ENCODE peak calls at places on chromosomes 2 and 18, in four cellular contexts. G is GM04504, T is GM13976, F is Right ventricle myocardium inferior. I is an unnamed sample.

GRCh38 chr2:201448701-201449100 is 2.6 kb downstream of the TRAK2 start:
- DNase-seq in G (no peak), T (no peak), F (no peak), I (no peak)

GRCh38 chr18:44859263-44859662 is 178.6 kb downstream of the SETBP1 start:
- DNase-seq in G (no peak), T (no peak), F (no peak), I (no peak)

GRCh38 chr2:105926960-105927678 is 182.4 kb downstream of the NCK2 start:
- DNase-seq in G (no peak), T (no peak), F (no peak), I (no peak)

GRCh38 chr2:240387325-240387668 is 48.2 kb upstream of the GPC1 start:
- DNase-seq in G (no peak), T (no peak), F (no peak), I (no peak)

GRCh38 chr2:63013448-63013847 is 37.2 kb upstream of the OTX1 start:
- DNase-seq in G (no peak), T (no peak), F (no peak), I (no peak)

GRCh38 chr18:55266981-55267380 is 307.7 kb upstream of the CCDC68 start:
- DNase-seq in G (no peak), T (no peak), F (no peak), I (no peak)

GRCh38 chr2:169824373-169825333 is at the start of gene METTL5:
- DNase-seq in G (peak; percentile 44), T (peak; percentile 90), F (peak; percentile 93), I (peak; percentile 88)

GRCh38 chr2:219207884-219208740 is 1.5 kb downstream of the ZFAND2B start:
- DNase-seq in G (no peak), T (no peak), F (no peak), I (no peak)

GRCh38 chr18:26771524-26771923 is 94.0 kb downstream of the AQP4 start:
- DNase-seq in G (no peak), T (no peak), F (no peak), I (no peak)

GRCh38 chr2:233556756-233557736 is 9.5 kb downstream of the USP40 start:
- DNase-seq in G (no peak), T (no peak), F (no peak), I (no peak)

GRCh38 chr2:38215993-38216392 is 140.0 kb upstream of the CYP1B1 start:
- DNase-seq in G (no peak), T (no peak), F (no peak), I (no peak)

GRCh38 chr2:238064376-238064775 is 3.6 kb downstream of the SCLY start:
- DNase-seq in G (no peak), T (no peak), F (no peak), I (no peak)

GRCh38 chr2:179622122-179622521 is 239.3 kb downstream of the ZNF385B start:
- DNase-seq in G (no peak), T (no peak), F (no peak), I (no peak)

GRCh38 chr2:165440367-165440766 is 29.1 kb upstream of the CSRNP3 start:
- DNase-seq in G (peak; percentile 66), T (no peak), F (no peak), I (no peak)

GRCh38 chr2:241461693-241462677 is 46.4 kb downstream of the STK25 start:
- DNase-seq in G (no peak), T (no peak), F (no peak), I (no peak)

GRCh38 chr18:73850782-73851181 is 296.9 kb downstream of the FBXO15 start:
- DNase-seq in G (no peak), T (no peak), F (no peak), I (no peak)

GRCh38 chr2:235934059-235934896 is 233.9 kb downstream of the GBX2 start:
- DNase-seq in G (no peak), T (no peak), F (no peak), I (no peak)

GRCh38 chr2:28415010-28415409 is 22.4 kb downstream of the FOSL2 start:
- DNase-seq in G (no peak), T (no peak), F (no peak), I (no peak)

GRCh38 chr2:239934571-239935171 is 90.5 kb downstream of the NDUFA10 start:
- DNase-seq in G (no peak), T (peak; percentile 73), F (no peak), I (peak; percentile 54)

GRCh38 chr2:149184994-149185393 is 145.4 kb upstream of the LYPD6 start:
- DNase-seq in G (no peak), T (no peak), F (peak; percentile 32), I (no peak)

GRCh38 chr2:96267159-96267971 is 1.3 kb downstream of the CIAO1 start:
- DNase-seq in G (no peak), T (peak; percentile 49), F (no peak), I (peak; percentile 21)

GRCh38 chr18:76707534-76707933 is 114.8 kb upstream of the ZNF236 start:
- DNase-seq in G (no peak), T (no peak), F (no peak), I (no peak)

GRCh38 chr2:30862054-30862651 is 54.9 kb upstream of the CAPN13 start:
- DNase-seq in G (peak; percentile 42), T (peak; percentile 62), F (no peak), I (peak; percentile 61)

GRCh38 chr2:74513605-74514367 is 464 bp upstream of the TLX2 start:
- DNase-seq in G (no peak), T (no peak), F (peak; percentile 65), I (no peak)

GRCh38 chr2:201707753-201708152 is 9.3 kb upstream of the MPP4 start:
- DNase-seq in G (peak; percentile 17), T (no peak), F (no peak), I (no peak)

GRCh38 chr2:27901219-27901618 is 10.7 kb downstream of the BABAM2 start:
- DNase-seq in G (no peak), T (no peak), F (no peak), I (no peak)

GRCh38 chr2:167249197-167249596 is 360.9 kb downstream of the XIRP2 start:
- DNase-seq in G (no peak), T (no peak), F (no peak), I (no peak)

GRCh38 chr2:85547859-85548607 is 9.1 kb downstream of the MAT2A start:
- DNase-seq in G (no peak), T (no peak), F (no peak), I (no peak)

GRCh38 chr18:24535831-24536230 is 75.4 kb downstream of the HRH4 start:
- DNase-seq in G (no peak), T (no peak), F (no peak), I (no peak)

GRCh38 chr2:202375006-202375610 is 1.0 kb upstream of the BMPR2 start:
- DNase-seq in G (no peak), T (peak; percentile 40), F (peak; percentile 76), I (no peak)

GRCh38 chr18:28766721-28767120 is 589.8 kb upstream of the CDH2 start:
- DNase-seq in G (no peak), T (no peak), F (no peak), I (no peak)

GRCh38 chr2:37637122-37637875 is 34.1 kb downstream of the CDC42EP3 start:
- DNase-seq in G (peak; percentile 67), T (no peak), F (no peak), I (no peak)

GRCh38 chr2:186456941-186457340 is 29.1 kb upstream of the ZC3H15 start:
- DNase-seq in G (peak; percentile 32), T (no peak), F (no peak), I (no peak)

I was measured in germinal center.